ENCODE peak calls at places on chromosomes 12 and 14, in eight cellular contexts. Y is K562, C is sigmoid colon, R is stomach, L is A549, T is ovary, S is upper lobe of left lung, O is suprapubic skin. J is an unnamed sample.

GRCh38 chr14:89108608-89109007 is 284.2 kb downstream of the TTC8 start:
- DNase-seq in Y (no peak), C (no peak), R (no peak), L (no peak), T (no peak), S (no peak), O (no peak), J (no peak)

GRCh38 chr12:46977976-46978375 is 101.4 kb upstream of the PCED1B start:
- DNase-seq in Y (no peak), C (no peak), R (no peak), L (no peak), T (no peak), S (no peak), O (no peak), J (no peak)

GRCh38 chr12:24297516-24297915 is 348.0 kb upstream of the SOX5 start:
- DNase-seq in Y (no peak), C (no peak), R (no peak), L (no peak), T (no peak), S (no peak), O (no peak), J (no peak)

GRCh38 chr12:2958432-2959193 is 584 bp upstream of the TEAD4 start:
- DNase-seq in Y (peak; percentile 90), C (peak; percentile 68), R (peak; percentile 54), L (peak; percentile 92), T (peak; percentile 41), S (peak; percentile 91), O (peak; percentile 73), J (peak; percentile 73)

GRCh38 chr12:132557969-132558856 is 52.2 kb downstream of the LRCOL1 start:
- DNase-seq in Y (no peak), C (no peak), R (no peak), L (no peak), T (no peak), S (peak; percentile 70), O (no peak), J (no peak)

GRCh38 chr12:51270847-51271518 is 768 bp upstream of the SMAGP start:
- DNase-seq in Y (no peak), C (no peak), R (no peak), L (peak; percentile 35), T (no peak), S (no peak), O (peak; percentile 10), J (no peak)

GRCh38 chr12:132057691-132058090 is 86.4 kb downstream of the DDX51 start:
- DNase-seq in Y (no peak), C (no peak), R (no peak), L (no peak), T (no peak), S (no peak), O (no peak), J (no peak)

GRCh38 chr12:11623382-11623781 is 26.1 kb upstream of the ETV6 start:
- DNase-seq in Y (no peak), C (no peak), R (no peak), L (no peak), T (no peak), S (no peak), O (no peak), J (no peak)

GRCh38 chr12:80792861-80793260 is 76.1 kb downstream of the MYF5 start:
- DNase-seq in Y (no peak), C (no peak), R (no peak), L (no peak), T (no peak), S (no peak), O (no peak), J (no peak)

GRCh38 chr14:55512421-55512820 is 67.6 kb upstream of the KTN1 start:
- DNase-seq in Y (no peak), C (no peak), R (no peak), L (no peak), T (no peak), S (no peak), O (no peak), J (no peak)

GRCh38 chr12:106142591-106143261 is 4.0 kb upstream of the NUAK1 start:
- DNase-seq in Y (no peak), C (no peak), R (no peak), L (no peak), T (no peak), S (no peak), O (no peak), J (no peak)

GRCh38 chr12:71766202-71766601 is 11.5 kb downstream of the RAB21 start:
- DNase-seq in Y (no peak), C (no peak), R (no peak), L (no peak), T (no peak), S (no peak), O (no peak), J (no peak)

GRCh38 chr14:64005822-64006221 is 153.0 kb downstream of the SYNE2 start:
- DNase-seq in Y (no peak), C (no peak), R (no peak), L (no peak), T (no peak), S (no peak), O (no peak), J (no peak)

GRCh38 chr14:77825895-77826519 is 26.1 kb downstream of the ADCK1 start:
- DNase-seq in Y (peak; percentile 44), C (no peak), R (peak; percentile 73), L (no peak), T (no peak), S (no peak), O (no peak), J (no peak)

GRCh38 chr12:67137256-67137655 is 131.9 kb upstream of the CAND1 start:
- DNase-seq in Y (no peak), C (no peak), R (no peak), L (no peak), T (no peak), S (no peak), O (no peak), J (no peak)

GRCh38 chr12:105409881-105410471 is 79.5 kb downstream of the C12orf75 start:
- DNase-seq in Y (no peak), C (no peak), R (peak; percentile 26), L (no peak), T (no peak), S (no peak), O (peak; percentile 66), J (no peak)

GRCh38 chr14:102344485-102344884 is 18.2 kb downstream of the CINP start:
- DNase-seq in Y (no peak), C (no peak), R (no peak), L (no peak), T (no peak), S (no peak), O (no peak), J (no peak)

GRCh38 chr12:126084480-126084879 is 1019.2 kb downstream of the AACS start:
- DNase-seq in Y (no peak), C (no peak), R (no peak), L (no peak), T (no peak), S (no peak), O (no peak), J (no peak)

GRCh38 chr12:129083121-129083520 is 229.8 kb downstream of the GLT1D1 start:
- DNase-seq in Y (no peak), C (no peak), R (no peak), L (no peak), T (no peak), S (no peak), O (no peak), J (no peak)

GRCh38 chr12:93982847-93983315 is 165.5 kb upstream of the PLXNC1 start:
- DNase-seq in Y (no peak), C (no peak), R (no peak), L (no peak), T (no peak), S (no peak), O (no peak), J (no peak)

GRCh38 chr12:72869025-72869424 is 596.9 kb downstream of the TRHDE start:
- DNase-seq in Y (no peak), C (no peak), R (no peak), L (no peak), T (no peak), S (no peak), O (no peak), J (no peak)

GRCh38 chr14:51118993-51119392 is 24.1 kb upstream of the TRIM9 start:
- DNase-seq in Y (no peak), C (no peak), R (no peak), L (no peak), T (no peak), S (no peak), O (no peak), J (no peak)
- H3K4me1 ChIP-seq in Y (no peaks in the 10 kb centered on the region), C (no peaks in the 10 kb centered on the region), R (no peaks in the 10 kb centered on the region), L (no peaks in the 10 kb centered on the region), T (no peaks in the 10 kb centered on the region), S (no peaks in the 10 kb centered on the region), O (no peaks in the 10 kb centered on the region), J (no peaks in the 10 kb centered on the region)

GRCh38 chr14:43503508-43503907 is 1003.6 kb downstream of the FSCB start:
- DNase-seq in Y (no peak), C (no peak), R (no peak), L (no peak), T (no peak), S (no peak), O (no peak), J (no peak)
- TF ChIP-seq EP300 in Y (no peak), C (no peak), R (no peak), L (no peak), T (no peak), S (no peak), O (no peak), J (no peak)

GRCh38 chr12:124454352-124454725 is 113.1 kb downstream of the NCOR2 start:
- DNase-seq in Y (no peak), C (no peak), R (no peak), L (no peak), T (no peak), S (no peak), O (peak; percentile 71), J (no peak)
- H3K4me1 ChIP-seq in Y (peaks cover 38% of the 10 kb centered on the region), C (peaks cover 67% of the 10 kb centered on the region), R (peaks cover 51% of the 10 kb centered on the region), L (peaks cover 48% of the 10 kb centered on the region), T (peaks cover 28% of the 10 kb centered on the region), S (peaks cover 70% of the 10 kb centered on the region), O (peaks cover 61% of the 10 kb centered on the region), J (peaks cover 34% of the 10 kb centered on the region)

GRCh38 chr12:130247634-130248237 is 85.5 kb downstream of the FZD10 start:
- DNase-seq in Y (no peak), C (no peak), R (no peak), L (no peak), T (no peak), S (no peak), O (no peak), J (no peak)

GRCh38 chr12:130246560-130246959 is 84.3 kb downstream of the FZD10 start:
- DNase-seq in Y (no peak), C (no peak), R (no peak), L (no peak), T (no peak), S (no peak), O (no peak), J (no peak)

GRCh38 chr12:130254476-130255276 is 83.0 kb upstream of the PIWIL1 start:
- DNase-seq in Y (no peak), C (no peak), R (no peak), L (no peak), T (no peak), S (peak; percentile 42), O (no peak), J (no peak)

GRCh38 chr12:130253866-130254265 is 83.8 kb upstream of the PIWIL1 start:
- DNase-seq in Y (no peak), C (no peak), R (no peak), L (no peak), T (no peak), S (no peak), O (no peak), J (no peak)

DNA sequence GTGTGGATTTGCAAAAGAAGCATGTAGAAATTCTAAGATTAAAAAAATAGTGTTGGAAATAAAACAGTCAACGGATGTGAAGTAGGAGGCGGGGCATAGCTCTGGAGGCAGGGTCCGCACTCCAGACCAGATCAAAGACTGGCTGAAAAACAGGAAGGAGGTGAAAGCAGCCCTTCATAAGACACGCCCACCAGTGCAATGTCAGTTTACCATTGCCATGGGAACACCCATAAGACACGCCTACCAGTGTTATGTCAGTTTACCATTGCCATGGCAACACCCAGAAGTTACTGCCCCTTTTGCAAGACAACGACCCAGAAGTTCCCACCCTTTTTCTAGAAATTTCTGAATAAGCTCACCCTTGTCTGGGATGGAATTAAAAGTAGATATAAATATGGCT is 87.1 kb downstream of the FZD10 start:
- DNase-seq in Y (peak; percentile 10), C (no peak), R (no peak), L (no peak), T (no peak), S (no peak), O (no peak), J (no peak)
- TF ChIP-seq EP300 in Y (no peak), C (no peak), R (no peak), L (no peak), T (no peak), S (no peak), O (no peak), J (no peak)

J was measured in transverse colon.